ENCODE peak calls at places on chromosome 7, in four cellular contexts. L, N, W and G are unnamed samples.
A peak's percentile ranks its signal among the peaks of the same experiment; 100 is the strongest.

GRCh38 chr7:44057181-44057848 is 8.1 kb downstream of the PGAM2 start:
- DNase-seq in L (no peak), N (no peak), W (no peak), G (no peak)

GRCh38 chr7:33334349-33334748 is 205.0 kb downstream of the BBS9 start:
- DNase-seq in L (no peak), N (peak; percentile 21), W (no peak), G (no peak)

GRCh38 chr7:82057476-82057875 is 287.6 kb upstream of the HGF start:
- DNase-seq in L (no peak), N (no peak), W (no peak), G (no peak)

GRCh38 chr7:116811768-116812167 is 50.6 kb upstream of the CAPZA2 start:
- DNase-seq in L (no peak), N (no peak), W (no peak), G (no peak)

GRCh38 chr7:36190447-36191291 is 37.6 kb downstream of the EEPD1 start:
- DNase-seq in L (no peak), N (no peak), W (no peak), G (no peak)

GRCh38 chr7:47786557-47787248 is 161.6 kb downstream of the PKD1L1 start:
- DNase-seq in L (peak; percentile 96), N (peak; percentile 97), W (peak; percentile 57), G (peak; percentile 88)

GRCh38 chr7:33806284-33807157 is 98.8 kb upstream of the BMPER start:
- DNase-seq in L (no peak), N (no peak), W (no peak), G (no peak)

GRCh38 chr7:43076189-43076605 is 36.2 kb upstream of the HECW1 start:
- DNase-seq in L (no peak), N (no peak), W (no peak), G (no peak)

GRCh38 chr7:84238611-84239010 is 44.0 kb upstream of the SEMA3A start:
- DNase-seq in L (no peak), N (no peak), W (no peak), G (no peak)

GRCh38 chr7:90560730-90561129 is 35.4 kb upstream of the CDK14 start:
- DNase-seq in L (no peak), N (peak; percentile 69), W (no peak), G (no peak)

GRCh38 chr7:46034056-46034768 is 113.1 kb upstream of the IGFBP3 start:
- DNase-seq in L (peak; percentile 2), N (peak; percentile 33), W (no peak), G (no peak)

GRCh38 chr7:143408686-143409551 is at the start of gene EPHA1:
- DNase-seq in L (no peak), N (no peak), W (no peak), G (peak; percentile 85)

GRCh38 chr7:148382585-148382984 is 208.0 kb upstream of the C7orf33 start:
- DNase-seq in L (no peak), N (no peak), W (no peak), G (no peak)

GRCh38 chr7:35593896-35594295 is 101.0 kb downstream of the HERPUD2 start:
- DNase-seq in L (no peak), N (no peak), W (no peak), G (no peak)

GRCh38 chr7:13563257-13563656 is 426.2 kb downstream of the ETV1 start:
- DNase-seq in L (no peak), N (no peak), W (no peak), G (no peak)

GRCh38 chr7:50379082-50379481 is 71.1 kb downstream of the FIGNL1 start:
- DNase-seq in L (no peak), N (no peak), W (no peak), G (peak; percentile 76)

GRCh38 chr7:90111-91063 is 102.0 kb upstream of the FAM20C start:
- DNase-seq in L (no peak), N (peak; percentile 89), W (no peak), G (no peak)

GRCh38 chr7:137670521-137671064 is 176.2 kb downstream of the DGKI start:
- DNase-seq in L (no peak), N (peak; percentile 11), W (no peak), G (no peak)

GRCh38 chr7:80124870-80125269 is 9.8 kb upstream of the GNAI1 start:
- DNase-seq in L (no peak), N (no peak), W (no peak), G (no peak)

GRCh38 chr7:74569501-74570075 is 87.9 kb upstream of the GTF2I start:
- DNase-seq in L (no peak), N (no peak), W (no peak), G (no peak)

GRCh38 chr7:89623018-89623672 is 531.1 kb upstream of the STEAP1 start:
- DNase-seq in L (no peak), N (peak; percentile 3), W (no peak), G (no peak)

GRCh38 chr7:28293529-28293835 is 112.9 kb upstream of the JAZF1 start:
- DNase-seq in L (no peak), N (no peak), W (no peak), G (no peak)

GRCh38 chr7:80453699-80454340 is 58.0 kb downstream of the GNAT3 start:
- DNase-seq in L (no peak), N (peak; percentile 69), W (no peak), G (no peak)

GRCh38 chr7:150927954-150928340 is 50.2 kb downstream of the KCNH2 start:
- DNase-seq in L (no peak), N (peak; percentile 11), W (no peak), G (no peak)

GRCh38 chr7:50743893-50744292 is 38.8 kb downstream of the GRB10 start:
- DNase-seq in L (no peak), N (no peak), W (no peak), G (no peak)

GRCh38 chr7:15462721-15463389 is 99.0 kb downstream of the AGMO start:
- DNase-seq in L (no peak), N (no peak), W (no peak), G (no peak)

GRCh38 chr7:66050337-66050957 is 25.2 kb upstream of the ASL start:
- DNase-seq in L (no peak), N (no peak), W (no peak), G (no peak)

GRCh38 chr7:16939161-16939560 is 57.4 kb upstream of the AGR3 start:
- DNase-seq in L (no peak), N (no peak), W (no peak), G (no peak)

GRCh38 chr7:93156884-93157283 is 8.7 kb upstream of the SAMD9L start:
- DNase-seq in L (no peak), N (no peak), W (no peak), G (no peak)

GRCh38 chr7:37549542-37549941 is 100.9 kb upstream of the ELMO1 start:
- DNase-seq in L (no peak), N (no peak), W (no peak), G (no peak)

DNA sequence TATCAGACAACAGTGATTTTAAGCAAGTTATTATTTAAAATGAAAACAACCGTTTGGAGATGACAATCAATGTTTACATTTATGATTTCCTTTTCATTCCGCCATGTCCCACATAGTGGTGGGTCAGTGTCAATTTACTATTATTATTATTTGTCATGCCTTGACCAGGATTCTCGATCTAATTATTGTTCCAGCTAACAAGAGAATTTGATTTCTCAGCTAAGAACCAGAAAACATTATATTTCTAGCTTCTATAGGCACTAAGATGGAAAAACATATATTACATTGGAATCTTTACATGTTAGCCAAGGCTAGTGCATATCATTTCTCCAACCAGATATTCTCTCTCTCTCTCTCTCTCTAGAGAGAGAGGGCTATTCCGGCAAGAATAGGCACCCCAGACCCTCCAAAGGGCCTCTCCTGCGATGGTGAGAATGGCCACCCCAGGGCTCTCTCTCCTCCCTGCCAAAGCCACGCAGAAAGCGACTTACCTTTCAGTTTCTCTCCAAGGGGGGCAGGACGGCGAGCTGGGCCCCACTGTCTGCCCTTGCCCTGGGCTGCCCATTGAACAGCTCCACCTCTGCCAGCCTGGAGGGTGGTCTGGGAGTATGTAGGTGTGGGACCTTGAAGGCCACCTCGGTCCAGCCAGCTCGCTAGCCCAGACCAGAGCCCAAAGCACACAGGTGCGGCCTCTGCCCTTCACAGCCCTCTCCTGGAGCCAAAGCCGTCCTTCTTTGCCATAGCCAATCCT is 2.4 kb downstream of the HOXA3 start:
- DNase-seq in L (no peak), N (no peak), W (no peak), G (no peak)
- H3K27ac ChIP-seq in L (peak overlapping the region; percentile 52), N (peak overlapping the region; percentile 81), W (peak overlapping the region; percentile 84), G (peak overlapping the region; percentile 87)

DNA sequence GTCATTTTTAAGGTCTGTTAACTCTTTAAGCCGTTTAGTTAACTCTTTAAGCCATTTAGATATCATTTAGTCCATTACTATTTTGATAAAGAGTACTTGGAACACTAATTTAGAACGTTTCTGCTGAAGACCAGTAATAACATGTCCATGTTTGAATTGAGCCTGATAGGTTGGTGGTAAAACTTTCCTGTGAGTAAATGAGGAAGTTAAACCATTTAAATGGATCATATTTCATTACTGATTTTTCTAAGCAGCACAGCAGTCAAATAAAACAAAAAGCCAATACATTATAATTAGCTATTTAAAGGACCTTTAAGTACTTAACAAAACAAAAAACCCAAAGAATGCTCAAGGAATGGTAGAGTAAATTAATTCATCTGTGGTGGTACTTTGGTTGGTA is 29.4 kb downstream of the PHTF2 start:
- DNase-seq in L (no peak), N (no peak), W (no peak), G (no peak)
- H3K4me3 ChIP-seq in L (no peak overlapping the region), N (no peak overlapping the region), W (no peak overlapping the region), G (no peak overlapping the region)

GRCh38 chr7:24573554-24574338 is 494 bp downstream of the PALS2 start:
- DNase-seq in L (no peak), N (peak; percentile 42), W (peak; percentile 50), G (no peak)
- TF ChIP-seq CTCF in L (no peak), N (no peak), W (no peak), G (no peak)

GRCh38 chr7:107976620-107977019 is 26.3 kb downstream of the LAMB1 start:
- DNase-seq in L (no peak), N (no peak), W (no peak), G (no peak)

GRCh38 chr7:107981466-107981865 is 21.5 kb downstream of the LAMB1 start:
- DNase-seq in L (no peak), N (no peak), W (no peak), G (no peak)

GRCh38 chr7:107980171-107980570 is 22.8 kb downstream of the LAMB1 start:
- DNase-seq in L (no peak), N (no peak), W (no peak), G (no peak)

GRCh38 chr7:107980671-107981190 is 22.2 kb downstream of the LAMB1 start:
- DNase-seq in L (no peak), N (no peak), W (no peak), G (no peak)

DNA sequence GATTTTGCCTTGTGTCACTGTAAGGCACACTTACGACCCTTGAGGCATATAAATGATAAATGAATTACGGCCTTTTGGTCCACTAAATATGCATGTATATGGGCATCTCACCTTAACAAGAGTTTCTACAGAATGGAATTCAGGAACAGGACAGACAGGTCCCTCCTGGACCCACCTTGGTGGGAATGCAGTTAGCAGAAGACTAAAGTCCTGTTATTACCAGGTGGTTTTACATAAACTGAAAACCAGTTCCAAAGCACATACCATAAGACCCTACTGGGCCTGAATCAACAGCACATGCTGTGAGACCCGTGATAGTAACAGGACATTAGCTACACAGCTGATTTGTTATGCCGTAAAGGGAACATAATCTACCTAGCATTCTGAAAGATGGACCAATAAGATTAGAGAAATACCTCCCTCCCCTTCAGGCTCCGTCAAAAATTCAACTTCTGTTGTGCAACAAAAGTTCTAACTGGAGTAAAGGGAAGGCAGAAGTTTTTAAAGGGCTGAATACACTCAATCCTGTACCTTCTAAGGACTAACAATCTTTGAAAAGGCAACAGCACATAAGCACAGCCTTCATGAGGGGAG is 24.0 kb downstream of the LAMB1 start:
- DNase-seq in L (no peak), N (no peak), W (no peak), G (no peak)
- H3K27ac ChIP-seq in L (no peak overlapping the region), N (no peak overlapping the region), W (no peak overlapping the region), G (no peak overlapping the region)